ENCODE peak calls at places on chromosomes 13 and 19, in eight cellular contexts. A, B, T, P, D, L, Q and Z are unnamed samples.

GRCh38 chr13:68056816-68057710 is 826.9 kb upstream of the PCDH9 start:
- DNase-seq in A (no peak), B (no peak), T (no peak), P (no peak), D (no peak), L (no peak), Q (peak; percentile 1), Z (peak; percentile 46)

GRCh38 chr19:49985926-49986325 is 25.0 kb upstream of the SIGLEC11 start:
- DNase-seq in A (no peak), B (no peak), T (no peak), P (no peak), D (no peak), L (no peak), Q (no peak), Z (no peak)

GRCh38 chr13:49436890-49437289 is 7.0 kb downstream of the CAB39L start:
- DNase-seq in A (no peak), B (no peak), T (no peak), P (no peak), D (no peak), L (peak; percentile 35), Q (peak; percentile 73), Z (peak; percentile 55)

GRCh38 chr13:23183292-23183691 is 2.5 kb downstream of the SGCG start:
- DNase-seq in A (no peak), B (no peak), T (no peak), P (no peak), D (no peak), L (no peak), Q (no peak), Z (no peak)

GRCh38 chr13:94987869-94988268 is 275.5 kb upstream of the SOX21 start:
- DNase-seq in A (no peak), B (no peak), T (no peak), P (no peak), D (no peak), L (no peak), Q (no peak), Z (no peak)

GRCh38 chr19:42246143-42246868 is 3.9 kb upstream of the GSK3A start:
- DNase-seq in A (no peak), B (peak; percentile 47), T (no peak), P (peak; percentile 38), D (no peak), L (peak; percentile 56), Q (peak; percentile 83), Z (no peak)

GRCh38 chr13:30934381-30934780 is 1.9 kb downstream of the TEX26 start:
- DNase-seq in A (no peak), B (no peak), T (no peak), P (no peak), D (no peak), L (no peak), Q (peak; percentile 14), Z (peak; percentile 48)

GRCh38 chr19:55493650-55494171 is 5.5 kb downstream of the SSC5D start:
- DNase-seq in A (no peak), B (no peak), T (no peak), P (no peak), D (no peak), L (no peak), Q (no peak), Z (no peak)

GRCh38 chr13:69997061-69997460 is 110.6 kb upstream of the ATXN8OS start:
- DNase-seq in A (no peak), B (no peak), T (no peak), P (no peak), D (no peak), L (no peak), Q (no peak), Z (no peak)

GRCh38 chr19:35144600-35145436 is 1.8 kb downstream of the FXYD7 start:
- DNase-seq in A (no peak), B (peak; percentile 64), T (no peak), P (no peak), D (no peak), L (no peak), Q (no peak), Z (no peak)

GRCh38 chr13:35720690-35721554 is 244.4 kb upstream of the MAB21L1 start:
- DNase-seq in A (no peak), B (peak; percentile 81), T (no peak), P (peak; percentile 61), D (peak; percentile 12), L (no peak), Q (peak; percentile 46), Z (peak; percentile 67)